ENCODE peak calls at places on chromosome 11, in five cellular contexts. One of them, this sample, is unnamed.

GRCh38 chr11:65710424-65710823 is 1.6 kb upstream of the KAT5 start:
- DNase-seq in stimulated activated CD4-positive, alpha-beta T cell treated with anti-CD3 and anti-CD28 coated beads, Interleukin-2, amount 100 ng/mL, for 4 hours: no peak
- DNase-seq in NCI-H1092: no peak
- DNase-seq in A549: no peak
- DNase-seq in mucosa of descending colon: no peak
- DNase-seq in this sample: no peak

GRCh38 chr11:69880803-69881445 is 61.7 kb upstream of the FGF3 start:
- DNase-seq in stimulated activated CD4-positive, alpha-beta T cell treated with anti-CD3 and anti-CD28 coated beads, Interleukin-2, amount 100 ng/mL, for 4 hours: no peak
- DNase-seq in NCI-H1092: no peak
- DNase-seq in A549: no peak
- DNase-seq in mucosa of descending colon: no peak
- DNase-seq in this sample: no peak

GRCh38 chr11:113279591-113279990 is 34.8 kb upstream of the TTC12 start:
- DNase-seq in stimulated activated CD4-positive, alpha-beta T cell treated with anti-CD3 and anti-CD28 coated beads, Interleukin-2, amount 100 ng/mL, for 4 hours: no peak
- DNase-seq in NCI-H1092: no peak
- DNase-seq in A549: no peak
- DNase-seq in mucosa of descending colon: no peak
- DNase-seq in this sample: no peak

GRCh38 chr11:83292709-83293435 is 6.7 kb upstream of the CCDC90B start:
- DNase-seq in stimulated activated CD4-positive, alpha-beta T cell treated with anti-CD3 and anti-CD28 coated beads, Interleukin-2, amount 100 ng/mL, for 4 hours: peak; percentile 10
- DNase-seq in NCI-H1092: peak; percentile 19
- DNase-seq in A549: peak; percentile 60
- DNase-seq in mucosa of descending colon: no peak
- DNase-seq in this sample: peak; percentile 48

GRCh38 chr11:120310875-120311274 is 14.2 kb upstream of the TLCD5 start:
- DNase-seq in stimulated activated CD4-positive, alpha-beta T cell treated with anti-CD3 and anti-CD28 coated beads, Interleukin-2, amount 100 ng/mL, for 4 hours: no peak
- DNase-seq in NCI-H1092: no peak
- DNase-seq in A549: no peak
- DNase-seq in mucosa of descending colon: no peak
- DNase-seq in this sample: no peak

GRCh38 chr11:1198766-1199688 is 23.8 kb upstream of the MUC5B start:
- DNase-seq in stimulated activated CD4-positive, alpha-beta T cell treated with anti-CD3 and anti-CD28 coated beads, Interleukin-2, amount 100 ng/mL, for 4 hours: no peak
- DNase-seq in NCI-H1092: no peak
- DNase-seq in A549: no peak
- DNase-seq in mucosa of descending colon: peak; percentile 32
- DNase-seq in this sample: no peak

GRCh38 chr11:18727499-18728236 is 1.7 kb upstream of the IGSF22 start:
- DNase-seq in stimulated activated CD4-positive, alpha-beta T cell treated with anti-CD3 and anti-CD28 coated beads, Interleukin-2, amount 100 ng/mL, for 4 hours: peak; percentile 29
- DNase-seq in NCI-H1092: no peak
- DNase-seq in A549: peak; percentile 67
- DNase-seq in mucosa of descending colon: no peak
- DNase-seq in this sample: no peak

GRCh38 chr11:99117603-99118002 is 96.9 kb downstream of the CNTN5 start:
- DNase-seq in stimulated activated CD4-positive, alpha-beta T cell treated with anti-CD3 and anti-CD28 coated beads, Interleukin-2, amount 100 ng/mL, for 4 hours: no peak
- DNase-seq in NCI-H1092: no peak
- DNase-seq in A549: no peak
- DNase-seq in mucosa of descending colon: no peak
- DNase-seq in this sample: no peak

GRCh38 chr11:15073361-15074205 is at the start of gene CALCB:
- DNase-seq in stimulated activated CD4-positive, alpha-beta T cell treated with anti-CD3 and anti-CD28 coated beads, Interleukin-2, amount 100 ng/mL, for 4 hours: no peak
- DNase-seq in NCI-H1092: peak; percentile 53
- DNase-seq in A549: no peak
- DNase-seq in mucosa of descending colon: no peak
- DNase-seq in this sample: no peak

GRCh38 chr11:46491661-46492331 is 100.2 kb upstream of the CHRM4 start:
- DNase-seq in stimulated activated CD4-positive, alpha-beta T cell treated with anti-CD3 and anti-CD28 coated beads, Interleukin-2, amount 100 ng/mL, for 4 hours: no peak
- DNase-seq in NCI-H1092: no peak
- DNase-seq in A549: no peak
- DNase-seq in mucosa of descending colon: no peak
- DNase-seq in this sample: no peak

GRCh38 chr11:12865871-12866595 is 143.1 kb upstream of the RASSF10 start:
- DNase-seq in stimulated activated CD4-positive, alpha-beta T cell treated with anti-CD3 and anti-CD28 coated beads, Interleukin-2, amount 100 ng/mL, for 4 hours: no peak
- DNase-seq in NCI-H1092: no peak
- DNase-seq in A549: no peak
- DNase-seq in mucosa of descending colon: no peak
- DNase-seq in this sample: no peak

GRCh38 chr11:70397983-70398833 is at the start of gene CTTN:
- DNase-seq in stimulated activated CD4-positive, alpha-beta T cell treated with anti-CD3 and anti-CD28 coated beads, Interleukin-2, amount 100 ng/mL, for 4 hours: peak; percentile 57
- DNase-seq in NCI-H1092: peak; percentile 88
- DNase-seq in A549: peak; percentile 92
- DNase-seq in mucosa of descending colon: peak; percentile 89
- DNase-seq in this sample: peak; percentile 51

GRCh38 chr11:20110908-20111669 is 49.2 kb downstream of the DBX1 start:
- DNase-seq in stimulated activated CD4-positive, alpha-beta T cell treated with anti-CD3 and anti-CD28 coated beads, Interleukin-2, amount 100 ng/mL, for 4 hours: peak; percentile 16
- DNase-seq in NCI-H1092: peak; percentile 50
- DNase-seq in A549: peak; percentile 70
- DNase-seq in mucosa of descending colon: peak; percentile 46
- DNase-seq in this sample: peak; percentile 93

GRCh38 chr11:72483412-72484186 is 49.3 kb upstream of the CLPB start:
- DNase-seq in stimulated activated CD4-positive, alpha-beta T cell treated with anti-CD3 and anti-CD28 coated beads, Interleukin-2, amount 100 ng/mL, for 4 hours: no peak
- DNase-seq in NCI-H1092: no peak
- DNase-seq in A549: no peak
- DNase-seq in mucosa of descending colon: no peak
- DNase-seq in this sample: no peak

GRCh38 chr11:123197711-123198110 is 2.7 kb upstream of the CLMP start:
- DNase-seq in stimulated activated CD4-positive, alpha-beta T cell treated with anti-CD3 and anti-CD28 coated beads, Interleukin-2, amount 100 ng/mL, for 4 hours: no peak
- DNase-seq in NCI-H1092: no peak
- DNase-seq in A549: no peak
- DNase-seq in mucosa of descending colon: no peak
- DNase-seq in this sample: peak; percentile 70

GRCh38 chr11:12693485-12694181 is 19.4 kb downstream of the TEAD1 start:
- DNase-seq in stimulated activated CD4-positive, alpha-beta T cell treated with anti-CD3 and anti-CD28 coated beads, Interleukin-2, amount 100 ng/mL, for 4 hours: no peak
- DNase-seq in NCI-H1092: peak; percentile 21
- DNase-seq in A549: peak; percentile 73
- DNase-seq in mucosa of descending colon: peak; percentile 65
- DNase-seq in this sample: peak; percentile 90

GRCh38 chr11:63914896-63915681 is 1.9 kb downstream of the RCOR2 start:
- DNase-seq in stimulated activated CD4-positive, alpha-beta T cell treated with anti-CD3 and anti-CD28 coated beads, Interleukin-2, amount 100 ng/mL, for 4 hours: no peak
- DNase-seq in NCI-H1092: no peak
- DNase-seq in A549: no peak
- DNase-seq in mucosa of descending colon: no peak
- DNase-seq in this sample: no peak

GRCh38 chr11:95147364-95147905 is 57.8 kb downstream of the ENDOD1 start:
- DNase-seq in stimulated activated CD4-positive, alpha-beta T cell treated with anti-CD3 and anti-CD28 coated beads, Interleukin-2, amount 100 ng/mL, for 4 hours: no peak
- DNase-seq in NCI-H1092: no peak
- DNase-seq in A549: peak; percentile 30
- DNase-seq in mucosa of descending colon: no peak
- DNase-seq in this sample: peak; percentile 69

GRCh38 chr11:112364962-112365481 is 104.4 kb upstream of the PLET1 start:
- DNase-seq in stimulated activated CD4-positive, alpha-beta T cell treated with anti-CD3 and anti-CD28 coated beads, Interleukin-2, amount 100 ng/mL, for 4 hours: no peak
- DNase-seq in NCI-H1092: no peak
- DNase-seq in A549: no peak
- DNase-seq in mucosa of descending colon: no peak
- DNase-seq in this sample: peak; percentile 75

GRCh38 chr11:68302256-68303054 is 9.9 kb upstream of the LRP5 start:
- DNase-seq in stimulated activated CD4-positive, alpha-beta T cell treated with anti-CD3 and anti-CD28 coated beads, Interleukin-2, amount 100 ng/mL, for 4 hours: no peak
- DNase-seq in NCI-H1092: no peak
- DNase-seq in A549: no peak
- DNase-seq in mucosa of descending colon: peak; percentile 81
- DNase-seq in this sample: no peak

This sample was measured in GM04504.